ENCODE peak calls at places on chromosome 20, in four cellular contexts. A is GM12878, V is K562, Y is HepG2. Z is an unnamed sample.

GRCh38 chr20:63861981-63862901 is 943 bp downstream of the ABHD16B start:
- DNase-seq in A (no peak), V (no peak), Y (no peak), Z (no peak)

GRCh38 chr20:41617059-41617921 is 887 bp downstream of the CHD6 start:
- DNase-seq in A (no peak), V (peak), Y (peak), Z (peak)

GRCh38 chr20:63176448-63177133 is 39.3 kb downstream of the YTHDF1 start:
- DNase-seq in A (no peak), V (no peak), Y (no peak), Z (no peak)

GRCh38 chr20:60785817-60786216 is 466.2 kb upstream of the CDH4 start:
- DNase-seq in A (no peak), V (no peak), Y (no peak), Z (no peak)

GRCh38 chr20:47773381-47773786 is 11.9 kb downstream of the SULF2 start:
- DNase-seq in A (no peak), V (no peak), Y (no peak), Z (no peak)

GRCh38 chr20:48986899-48987298 is 59.2 kb upstream of the CSE1L start:
- DNase-seq in A (no peak), V (peak), Y (peak), Z (peak)

GRCh38 chr20:25072226-25072811 is 9.6 kb downstream of the VSX1 start:
- DNase-seq in A (no peak), V (no peak), Y (no peak), Z (no peak)

GRCh38 chr20:61976275-61976649 is 89.4 kb downstream of the TAF4 start:
- DNase-seq in A (no peak), V (no peak), Y (no peak), Z (no peak)

GRCh38 chr20:25285091-25285647 is 37.3 kb downstream of the PYGB start:
- DNase-seq in A (no peak), V (no peak), Y (no peak), Z (no peak)

GRCh38 chr20:62980970-62981369 is 25.8 kb downstream of the BHLHE23 start:
- DNase-seq in A (no peak), V (no peak), Y (no peak), Z (peak)

GRCh38 chr20:1134355-1134754 is 16.0 kb downstream of the PSMF1 start:
- DNase-seq in A (no peak), V (no peak), Y (no peak), Z (no peak)

GRCh38 chr20:9617940-9618339 is 103.5 kb downstream of the LAMP5 start:
- DNase-seq in A (no peak), V (peak), Y (peak), Z (peak)

GRCh38 chr20:23754731-23755130 is 4.0 kb upstream of the CST1 start:
- DNase-seq in A (no peak), V (no peak), Y (no peak), Z (no peak)

GRCh38 chr20:47198254-47198671 is 158.2 kb downstream of the ZMYND8 start:
- DNase-seq in A (peak), V (no peak), Y (no peak), Z (no peak)

GRCh38 chr20:63522981-63523611 is 2.5 kb downstream of the PPDPF start:
- DNase-seq in A (no peak), V (no peak), Y (no peak), Z (no peak)

GRCh38 chr20:25051386-25052155 is 6.4 kb downstream of the ACSS1 start:
- DNase-seq in A (no peak), V (no peak), Y (no peak), Z (no peak)

GRCh38 chr20:34693414-34693813 is 10.7 kb upstream of the TP53INP2 start:
- DNase-seq in A (no peak), V (no peak), Y (no peak), Z (no peak)

GRCh38 chr20:53579581-53580375 is 13.9 kb downstream of the ZNF217 start:
- DNase-seq in A (no peak), V (peak), Y (peak), Z (peak)

GRCh38 chr20:53580376-53581111 is 13.1 kb downstream of the ZNF217 start:
- DNase-seq in A (no peak), V (no peak), Y (no peak), Z (no peak)

GRCh38 chr20:53576586-53577318 is 16.9 kb downstream of the ZNF217 start:
- DNase-seq in A (no peak), V (no peak), Y (no peak), Z (no peak)

GRCh38 chr20:53579266-53579580 is 14.4 kb downstream of the ZNF217 start:
- DNase-seq in A (no peak), V (no peak), Y (no peak), Z (no peak)

DNA sequence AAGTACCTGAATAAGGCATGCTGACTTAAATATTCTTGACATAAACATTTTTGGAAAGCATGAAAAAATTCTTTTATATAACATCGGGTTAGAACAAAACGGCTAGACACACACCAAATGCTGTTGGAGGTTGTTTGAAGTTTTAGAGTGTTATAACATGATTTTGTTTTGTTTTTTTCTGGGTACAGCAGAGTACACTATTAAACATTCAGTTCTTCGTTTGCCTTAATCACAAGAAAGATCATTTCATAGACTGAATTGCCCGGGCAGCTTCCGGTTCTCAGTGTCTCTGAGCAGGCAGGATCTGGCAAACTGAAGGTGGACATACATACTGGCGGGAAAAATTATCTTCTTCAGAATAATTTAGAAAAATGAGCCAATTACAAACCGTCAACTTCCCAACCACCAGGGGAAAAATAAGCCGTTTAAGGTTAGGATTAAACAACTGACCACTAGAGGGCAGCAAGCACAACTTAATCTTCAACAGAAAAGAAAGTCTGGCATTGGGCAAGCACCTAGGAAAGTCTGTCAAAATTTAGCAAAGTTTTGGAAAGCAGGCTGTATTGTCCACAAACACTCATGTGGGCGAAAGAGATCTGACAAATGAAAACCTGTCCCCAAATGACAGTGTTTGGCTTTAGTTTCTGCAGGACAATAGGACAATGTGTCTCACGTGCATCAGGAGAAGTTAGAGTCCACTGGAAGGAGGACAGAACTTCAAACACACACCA is 15.0 kb downstream of the ZNF217 start:
- DNase-seq in A (peak), V (peak), Y (peak), Z (peak)
- TF ChIP-seq SP1 in A (no peak), V (no peak), Y (no peak), Z (no peak)

DNA sequence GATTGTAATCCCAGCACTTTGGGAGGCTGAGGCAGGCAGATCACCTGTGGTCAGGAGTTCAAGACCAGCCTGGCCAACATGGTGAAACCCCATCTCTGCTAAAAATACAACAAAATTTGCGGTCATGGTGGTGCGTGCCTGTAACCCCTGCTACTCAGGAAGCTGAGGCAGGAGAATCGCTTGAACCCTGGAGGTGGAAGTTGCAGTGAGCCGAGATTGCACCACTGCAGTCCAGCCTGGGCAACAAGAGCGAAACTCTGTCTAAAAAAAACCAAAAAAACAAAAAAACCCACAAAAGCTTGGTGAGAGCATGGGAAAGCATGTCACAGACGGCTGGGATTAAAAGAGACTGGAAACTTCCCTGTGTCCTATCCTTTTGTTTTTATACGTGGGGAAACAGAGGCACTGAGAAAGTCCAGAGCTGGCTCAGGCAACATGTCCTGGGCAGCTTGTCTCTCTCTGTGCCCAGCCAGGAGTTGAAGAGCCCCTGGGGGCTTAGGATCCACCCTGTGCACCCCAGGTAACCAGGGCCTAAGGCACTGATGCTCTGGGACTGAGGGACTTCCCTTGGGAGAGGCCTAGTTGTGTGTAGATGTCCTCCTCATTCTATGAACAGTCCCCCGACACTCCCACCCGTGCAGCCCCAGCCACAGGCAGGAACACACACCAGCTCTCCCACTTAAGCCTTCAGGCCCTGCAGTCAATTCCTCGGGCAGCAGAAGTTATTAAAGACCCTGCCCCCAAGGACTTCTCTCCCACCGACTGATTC is 16.0 kb downstream of the CD40 start:
- DNase-seq in A (no peak), V (no peak), Y (no peak), Z (no peak)
- TF ChIP-seq BHLHE40 in A (no peak), V (no peak), Y (no peak), Z (no peak)

GRCh38 chr20:37525810-37526209 is 1.9 kb downstream of the BLCAP start:
- DNase-seq in A (no peak), V (no peak), Y (no peak), Z (no peak)

GRCh38 chr20:37526839-37527637 is 638 bp downstream of the BLCAP start:
- DNase-seq in A (no peak), V (no peak), Y (no peak), Z (no peak)

GRCh38 chr20:37524221-37524700 is 3.2 kb downstream of the NNAT start:
- DNase-seq in A (no peak), V (peak), Y (no peak), Z (no peak)

GRCh38 chr20:37526238-37526838 is 1.3 kb downstream of the BLCAP start:
- DNase-seq in A (no peak), V (peak), Y (peak), Z (peak)

DNA sequence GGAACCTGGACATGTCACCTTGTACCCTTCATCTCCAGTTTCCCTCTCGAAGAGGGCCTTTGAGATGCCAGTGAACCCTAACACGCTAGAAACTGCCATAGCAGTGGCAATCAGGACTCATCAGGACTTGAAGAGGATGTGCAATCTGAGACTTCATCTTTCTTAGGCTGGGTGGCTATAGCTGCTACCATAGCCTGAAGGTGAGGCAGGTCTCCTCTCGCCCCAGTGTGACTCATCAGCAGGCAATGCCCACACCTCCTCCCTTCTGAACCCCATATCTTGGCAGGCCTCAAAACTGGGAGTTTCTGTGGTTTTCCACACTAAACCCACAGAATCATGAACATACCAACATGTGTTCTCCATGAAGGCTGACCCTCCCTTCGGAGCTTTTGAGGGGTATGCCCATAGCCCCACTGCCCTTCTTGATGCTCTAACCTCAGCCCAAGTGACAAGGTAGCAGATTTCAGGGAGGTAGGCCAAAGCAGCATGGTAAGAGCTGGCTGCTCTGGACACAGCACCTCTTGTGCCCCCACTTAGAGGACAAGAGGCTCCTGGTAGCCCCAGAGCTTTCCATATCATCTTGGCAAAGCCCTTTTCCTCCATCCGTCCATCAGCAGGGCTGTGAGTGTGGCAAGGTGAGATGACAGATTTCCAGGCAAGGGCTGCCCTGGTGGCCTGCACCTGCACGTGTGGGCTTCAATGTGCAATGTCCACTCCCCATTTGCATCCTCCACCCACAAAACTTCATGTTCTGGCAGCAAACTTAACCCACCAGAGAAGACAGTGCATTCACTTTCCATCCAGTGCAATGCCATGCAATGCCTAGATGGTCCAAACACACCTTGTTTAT is 2.6 kb downstream of the BLCAP start:
- DNase-seq in A (no peak), V (no peak), Y (no peak), Z (no peak)
- TF ChIP-seq SP1 in A (no peak), V (no peak), Y (no peak), Z (no peak)

GRCh38 chr20:50194831-50195523 is 4.3 kb downstream of the CEBPB start:
- DNase-seq in A (no peak), V (peak), Y (no peak), Z (peak)

GRCh38 chr20:50195524-50196120 is 5.0 kb downstream of the CEBPB start:
- DNase-seq in A (no peak), V (no peak), Y (no peak), Z (no peak)

GRCh38 chr20:50197463-50197862 is 6.8 kb downstream of the CEBPB start:
- DNase-seq in A (no peak), V (peak), Y (no peak), Z (no peak)

GRCh38 chr20:50196896-50197295 is 6.3 kb downstream of the CEBPB start:
- DNase-seq in A (no peak), V (no peak), Y (no peak), Z (no peak)

GRCh38 chr20:50196248-50196647 is 5.6 kb downstream of the CEBPB start:
- DNase-seq in A (no peak), V (no peak), Y (no peak), Z (peak)
- TF ChIP-seq BHLHE40 in A (no peak), V (no peak), Y (no peak), Z (no peak)

GRCh38 chr20:10855031-10855430 is 181.2 kb upstream of the JAG1 start:
- DNase-seq in A (no peak), V (no peak), Y (no peak), Z (no peak)

GRCh38 chr20:10857362-10858070 is 183.7 kb upstream of the JAG1 start:
- DNase-seq in A (no peak), V (no peak), Y (peak), Z (no peak)

GRCh38 chr20:10855778-10856177 is 182.0 kb upstream of the JAG1 start:
- DNase-seq in A (no peak), V (no peak), Y (no peak), Z (no peak)

GRCh38 chr20:10853176-10853575 is 179.4 kb upstream of the JAG1 start:
- DNase-seq in A (no peak), V (no peak), Y (no peak), Z (no peak)

DNA sequence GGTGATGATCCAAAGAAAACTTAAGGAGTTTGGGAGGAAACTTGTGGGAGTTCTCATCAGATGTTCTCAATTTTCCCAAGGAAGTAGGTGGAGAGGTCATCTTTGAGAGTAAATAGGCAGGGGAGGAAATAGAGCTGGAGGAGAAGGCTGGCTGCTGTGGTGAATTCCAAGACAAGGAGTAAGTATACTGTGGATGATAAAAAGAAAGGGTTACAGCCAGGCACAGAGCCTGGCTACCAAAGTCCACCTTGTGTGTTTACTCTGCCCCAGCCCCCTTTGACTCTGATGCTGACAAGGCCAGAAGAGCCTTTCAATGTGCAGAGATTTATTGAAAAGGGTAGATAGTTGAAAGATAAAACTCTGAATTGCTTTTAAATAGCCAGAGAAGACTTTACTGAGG is 182.4 kb upstream of the JAG1 start:
- DNase-seq in A (no peak), V (no peak), Y (peak), Z (no peak)
- TF ChIP-seq SP1 in A (no peak), V (no peak), Y (no peak), Z (no peak)

GRCh38 chr20:6007094-6007528 is 46.7 kb downstream of the LRRN4 start:
- DNase-seq in A (no peak), V (peak), Y (peak), Z (no peak)
- TF ChIP-seq BHLHE40 in A (no peak), V (no peak), Y (no peak), Z (no peak)

GRCh38 chr20:35742741-35743523 is 872 bp upstream of the RBM39 start:
- DNase-seq in A (peak), V (peak), Y (peak), Z (no peak)
- TF ChIP-seq SP1 in A (no peak), V (no peak), Y (no peak), Z (no peak)

GRCh38 chr20:52434453-52434852 is 242.9 kb upstream of the ZFP64 start:
- DNase-seq in A (no peak), V (no peak), Y (no peak), Z (no peak)

GRCh38 chr20:52429029-52429428 is 237.4 kb upstream of the ZFP64 start:
- DNase-seq in A (no peak), V (no peak), Y (no peak), Z (no peak)

GRCh38 chr20:52434041-52434425 is 242.5 kb upstream of the ZFP64 start:
- DNase-seq in A (no peak), V (no peak), Y (no peak), Z (no peak)

GRCh38 chr20:52433326-52434040 is 241.9 kb upstream of the ZFP64 start:
- DNase-seq in A (no peak), V (no peak), Y (peak), Z (no peak)

DNA sequence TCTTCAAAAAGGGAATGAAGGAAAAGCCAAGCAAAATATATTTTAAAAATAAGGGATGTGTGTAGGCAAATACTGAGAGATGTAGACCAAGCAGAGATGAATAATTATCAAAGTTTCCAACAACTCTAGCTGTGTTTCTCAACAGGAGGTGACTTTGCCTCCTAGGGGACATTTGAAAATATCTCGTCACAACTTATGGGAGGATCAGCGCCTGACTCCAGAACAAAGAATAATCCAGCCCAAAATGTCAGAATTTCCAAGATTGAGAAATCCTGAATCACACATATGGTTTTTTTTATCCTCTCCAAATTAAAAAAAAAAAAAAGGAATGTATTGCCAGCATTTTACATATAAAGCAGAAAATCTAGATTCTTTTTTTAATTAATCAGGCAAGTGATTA is 241.2 kb upstream of the ZFP64 start:
- DNase-seq in A (no peak), V (no peak), Y (no peak), Z (no peak)
- TF ChIP-seq BHLHE40 in A (no peak), V (no peak), Y (no peak), Z (no peak)

GRCh38 chr20:56871691-56872090 is 242.6 kb downstream of the TFAP2C start:
- DNase-seq in A (no peak), V (no peak), Y (no peak), Z (no peak)

GRCh38 chr20:56873836-56874235 is 244.7 kb downstream of the TFAP2C start:
- DNase-seq in A (no peak), V (no peak), Y (no peak), Z (no peak)

GRCh38 chr20:56872620-56873458 is 243.7 kb downstream of the TFAP2C start:
- DNase-seq in A (no peak), V (no peak), Y (no peak), Z (no peak)

GRCh38 chr20:56875803-56876202 is 246.7 kb downstream of the TFAP2C start:
- DNase-seq in A (no peak), V (no peak), Y (no peak), Z (no peak)

GRCh38 chr20:56875052-56875663 is 246.1 kb downstream of the TFAP2C start:
- DNase-seq in A (no peak), V (no peak), Y (no peak), Z (no peak)
- TF ChIP-seq SP1 in A (no peak), V (no peak), Y (no peak), Z (no peak)

DNA sequence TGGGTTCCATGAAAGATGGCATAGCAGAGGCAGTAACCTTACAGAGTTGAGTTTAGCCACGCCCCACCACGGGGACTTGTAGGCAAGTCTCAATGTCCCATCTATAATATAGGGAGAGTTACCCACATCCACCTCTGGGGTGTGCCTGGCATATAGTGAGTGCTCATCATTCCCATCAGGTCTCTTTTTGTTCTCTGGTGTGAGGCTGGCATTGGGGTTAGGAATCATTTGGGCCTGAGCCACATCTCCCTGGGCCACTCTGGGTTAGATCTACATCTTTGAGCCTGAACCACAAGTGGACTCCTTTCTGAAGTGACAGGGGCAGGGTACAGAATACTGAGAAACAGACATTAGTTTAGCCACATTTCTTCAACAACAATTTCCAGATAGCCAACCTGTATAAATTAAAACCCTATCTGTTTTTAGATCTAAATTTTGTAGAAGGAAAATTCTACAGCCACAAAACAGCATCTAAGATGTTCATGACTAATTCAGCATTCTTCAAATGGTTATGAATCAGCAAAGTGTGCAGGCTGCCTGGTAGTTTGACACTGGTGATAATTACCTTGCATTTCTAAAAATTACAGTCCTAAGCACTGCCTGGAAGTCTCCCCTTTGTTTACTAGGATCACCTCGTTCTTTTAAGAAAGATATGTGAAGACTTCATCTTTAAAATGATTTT is 20.1 kb downstream of the RNF24 start:
- DNase-seq in A (no peak), V (peak), Y (no peak), Z (no peak)
- TF ChIP-seq BHLHE40 in A (no peak), V (no peak), Y (no peak), Z (no peak)

Z was measured in HEK293T.